ENCODE peak calls at places on chromosomes 5 and 9, in six cellular contexts. One of them, this sample, is unnamed.

GRCh38 chr5:1840741-1841521 is 39.7 kb downstream of the NDUFS6 start:
- DNase-seq in midbrain: no peak
- DNase-seq in EL: no peak
- DNase-seq in endodermal cell: peak; percentile 73
- DNase-seq in NCI-H82: no peak
- DNase-seq in suprapubic skin: peak; percentile 54
- DNase-seq in this sample: no peak

GRCh38 chr5:10149911-10150310 is 99.8 kb downstream of the ATPSCKMT start:
- DNase-seq in NCI-H82: peak; percentile 46
- DNase-seq in EL: no peak
- DNase-seq in midbrain: no peak
- DNase-seq in suprapubic skin: no peak
- DNase-seq in endodermal cell: no peak
- DNase-seq in this sample: no peak

GRCh38 chr5:9587135-9587534 is 41.3 kb upstream of the SEMA5A start:
- DNase-seq in NCI-H82: no peak
- DNase-seq in endodermal cell: no peak
- DNase-seq in midbrain: no peak
- DNase-seq in suprapubic skin: no peak
- DNase-seq in EL: no peak
- DNase-seq in this sample: no peak

GRCh38 chr5:111930905-111931461 is 174.0 kb upstream of the NREP start:
- DNase-seq in midbrain: no peak
- DNase-seq in NCI-H82: no peak
- DNase-seq in EL: peak; percentile 82
- DNase-seq in suprapubic skin: no peak
- DNase-seq in endodermal cell: no peak
- DNase-seq in this sample: no peak

GRCh38 chr5:37133939-37134338 is 115.2 kb downstream of the CPLANE1 start:
- DNase-seq in EL: peak; percentile 71
- DNase-seq in endodermal cell: no peak
- DNase-seq in midbrain: no peak
- DNase-seq in suprapubic skin: no peak
- DNase-seq in NCI-H82: no peak
- DNase-seq in this sample: no peak

GRCh38 chr5:35230043-35230611 is at the start of gene PRLR:
- DNase-seq in suprapubic skin: peak; percentile 72
- DNase-seq in midbrain: peak; percentile 8
- DNase-seq in EL: peak; percentile 56
- DNase-seq in endodermal cell: peak; percentile 73
- DNase-seq in NCI-H82: no peak
- DNase-seq in this sample: no peak

GRCh38 chr9:75488714-75489100 is 400.4 kb downstream of the OSTF1 start:
- DNase-seq in suprapubic skin: no peak
- DNase-seq in EL: no peak
- DNase-seq in endodermal cell: no peak
- DNase-seq in midbrain: peak; percentile 47
- DNase-seq in NCI-H82: no peak
- DNase-seq in this sample: no peak

GRCh38 chr9:21966140-21966851 is 27.9 kb downstream of the CDKN2A start:
- DNase-seq in endodermal cell: peak; percentile 48
- DNase-seq in suprapubic skin: no peak
- DNase-seq in midbrain: no peak
- DNase-seq in EL: no peak
- DNase-seq in NCI-H82: no peak
- DNase-seq in this sample: no peak

GRCh38 chr5:9624196-9624947 is 5.8 kb downstream of the TAS2R1 start:
- DNase-seq in NCI-H82: no peak
- DNase-seq in suprapubic skin: no peak
- DNase-seq in midbrain: no peak
- DNase-seq in endodermal cell: no peak
- DNase-seq in EL: peak; percentile 67
- DNase-seq in this sample: no peak

GRCh38 chr9:126569036-126569435 is 44.7 kb upstream of the LMX1B start:
- DNase-seq in NCI-H82: no peak
- DNase-seq in suprapubic skin: no peak
- DNase-seq in endodermal cell: no peak
- DNase-seq in midbrain: no peak
- DNase-seq in EL: peak; percentile 64
- DNase-seq in this sample: no peak

GRCh38 chr9:71630371-71630770 is 137.9 kb downstream of the CEMIP2 start:
- DNase-seq in suprapubic skin: no peak
- DNase-seq in endodermal cell: no peak
- DNase-seq in midbrain: no peak
- DNase-seq in NCI-H82: no peak
- DNase-seq in EL: no peak
- DNase-seq in this sample: no peak

GRCh38 chr5:126858441-126858840 is 81.5 kb downstream of the LMNB1 start:
- DNase-seq in suprapubic skin: no peak
- DNase-seq in NCI-H82: no peak
- DNase-seq in EL: no peak
- DNase-seq in midbrain: no peak
- DNase-seq in endodermal cell: peak; percentile 90
- DNase-seq in this sample: no peak

This sample was measured in type B pancreatic cell.